ENCODE peak calls at places on chromosomes 13 and 19, in six cellular contexts. V is activated T-helper 1 cell treated with anti-CD3 and anti-CD28 coated beads, Interleukin-12 subunit alpha, Interleukin-12 subunit beta, Interleukin-2, Interleukin-4 antibody, amounts not matched to agents 30 ng/mL and 10 ng/mL and 1 ng/mL, durations not matched to agents 14 hours and 24 hours and 36 hours; T is neuronal stem cell; R is AG08395; Q is NT2/D1; M is fibroblast of lung. H is an unnamed sample.

GRCh38 chr13:59437902-59438301 is 725.8 kb downstream of the DIAPH3 start:
- DNase-seq in M (peak; percentile 73), T (no peak), R (no peak), V (no peak), Q (no peak), H (no peak)

GRCh38 chr13:79481685-79482052 is 714 bp downstream of the NDFIP2 start:
- DNase-seq in Q (no peak), M (no peak), V (peak; percentile 46), T (no peak), R (no peak), H (peak; percentile 50)

GRCh38 chr19:36258028-36258875 is 43.3 kb downstream of the ZNF146 start:
- DNase-seq in T (no peak), Q (no peak), M (no peak), R (no peak), V (no peak), H (no peak)

GRCh38 chr13:43835701-43836100 is 43.8 kb downstream of the CCDC122 start:
- DNase-seq in Q (no peak), V (no peak), T (no peak), R (no peak), M (peak; percentile 22), H (no peak)

GRCh38 chr19:49605605-49606004 is 14.6 kb downstream of the PRR12 start:
- DNase-seq in Q (no peak), M (no peak), V (no peak), T (no peak), R (no peak), H (no peak)

GRCh38 chr19:18007939-18008673 is at the start of gene ARRDC2:
- DNase-seq in M (peak; percentile 90), R (peak; percentile 99), T (peak; percentile 88), V (peak; percentile 87), Q (peak; percentile 88), H (peak; percentile 88)

GRCh38 chr19:12293771-12294307 is 844 bp downstream of the ZNF44 start:
- DNase-seq in Q (peak; percentile 39), T (peak; percentile 39), V (peak; percentile 50), M (peak; percentile 50), R (peak; percentile 65), H (peak; percentile 68)

GRCh38 chr19:34639491-34640085 is 37.4 kb downstream of the SCGB2B2 start:
- DNase-seq in T (peak; percentile 45), R (peak; percentile 49), M (peak; percentile 80), V (peak; percentile 45), Q (peak; percentile 68), H (peak; percentile 60)

H was measured in stimulated activated naive CD8-positive, alpha-beta T cell treated with anti-CD3 and anti-CD28 coated beads, Interleukin-15, Interleukin-2, amounts not matched to agents 100 U/mL and 50 U/mL, for 24 hours.